ENCODE peak calls at places on chromosomes 1 and 21, in six cellular contexts. Q is activated T-helper 1 cell treated with anti-CD3 and anti-CD28 coated beads, Interleukin-2, amount 50 U/mL, for 16 hours; H is left cardiac atrium; O is RCC 7860; E is T-helper 2 cell treated with Interferon-gamma antibody and Interleukin-4, amounts not matched to agents 5 μg/mL and 100 μg/mL, for 36 hours; F is amygdala. N is an unnamed sample.

GRCh38 chr1:179938752-179939151 is 15.9 kb upstream of the CEP350 start:
- DNase-seq in Q (no peak), F (no peak), O (no peak), E (no peak), H (no peak), N (no peak)

GRCh38 chr1:173717238-173717637 is 2.5 kb downstream of the KLHL20 start:
- DNase-seq in Q (no peak), O (peak), E (no peak), H (no peak), F (no peak), N (no peak)

GRCh38 chr1:78171736-78172590 is 126.2 kb downstream of the GIPC2 start:
- DNase-seq in H (no peak), O (peak), F (no peak), E (no peak), Q (no peak), N (no peak)

GRCh38 chr21:43718872-43719747 is at the start of gene PDXK:
- DNase-seq in H (peak), Q (peak), F (peak), E (peak), O (peak), N (peak)

GRCh38 chr1:14478120-14478519 is 120.4 kb upstream of the KAZN start:
- DNase-seq in H (no peak), O (no peak), F (no peak), Q (no peak), E (no peak), N (no peak)

GRCh38 chr1:9382923-9383491 is 90.3 kb downstream of the SPSB1 start:
- DNase-seq in Q (no peak), H (no peak), O (no peak), F (no peak), E (no peak), N (no peak)

GRCh38 chr21:15616864-15617574 is 112.8 kb upstream of the USP25 start:
- DNase-seq in H (no peak), F (no peak), O (no peak), Q (no peak), E (no peak), N (no peak)

GRCh38 chr1:206000641-206001339 is 2.4 kb downstream of the RAB7B start:
- DNase-seq in Q (no peak), E (peak), F (no peak), O (peak), H (no peak), N (no peak)

GRCh38 chr1:20423169-20423795 is 62.7 kb downstream of the CAMK2N1 start:
- DNase-seq in O (no peak), F (no peak), Q (no peak), E (no peak), H (no peak), N (no peak)

GRCh38 chr1:53123462-53124129 is 18.8 kb downstream of the SLC1A7 start:
- DNase-seq in E (no peak), Q (no peak), O (no peak), H (peak), F (no peak), N (no peak)

N was measured in substantia nigra.